ENCODE peak calls at places on chromosomes 3 and 15, in eight cellular contexts. G is Karpas-422, T is cardiac muscle cell, Q is psoas muscle, M is caudate nucleus, C is aorta, S is RWPE1, X is neuronal stem cell. V is an unnamed sample.

GRCh38 chr3:194135806-194136518 is at the start of gene HES1:
- DNase-seq in S (peak), Q (peak), X (peak), C (peak), G (peak), T (peak), M (peak), V (peak)

GRCh38 chr3:136632625-136633081 is 119.5 kb downstream of the STAG1 start:
- DNase-seq in T (no peak), C (no peak), G (peak), S (no peak), Q (no peak), M (no peak), X (no peak), V (no peak)

GRCh38 chr15:97566957-97567356 is 393.5 kb upstream of the ARRDC4 start:
- DNase-seq in X (no peak), G (no peak), Q (no peak), S (peak), C (no peak), M (no peak), T (peak), V (no peak)

GRCh38 chr3:19539488-19540395 is 391.4 kb downstream of the KCNH8 start:
- DNase-seq in G (peak), M (no peak), Q (no peak), C (no peak), T (no peak), S (no peak), X (no peak), V (no peak)

GRCh38 chr15:89794627-89795241 is 18.6 kb downstream of the MESP2 start:
- DNase-seq in G (no peak), M (no peak), X (no peak), S (no peak), Q (no peak), C (peak), T (peak), V (no peak)

GRCh38 chr15:52295421-52295991 is at the start of gene MYO5C:
- DNase-seq in Q (peak), G (no peak), T (peak), X (peak), S (peak), C (peak), M (peak), V (no peak)

GRCh38 chr15:90044191-90044590 is 43.1 kb downstream of the ZNF710 start:
- DNase-seq in Q (peak), X (no peak), T (no peak), G (no peak), S (no peak), C (peak), M (no peak), V (no peak)

GRCh38 chr15:31463521-31464102 is 137.0 kb downstream of the KLF13 start:
- DNase-seq in S (no peak), G (no peak), M (no peak), X (no peak), C (no peak), Q (no peak), T (no peak), V (no peak)

GRCh38 chr15:79682851-79683288 is 213.9 kb downstream of the MTHFS start:
- DNase-seq in S (peak), C (no peak), Q (no peak), T (peak), G (no peak), X (no peak), M (no peak), V (no peak)

GRCh38 chr3:130894873-130895330 is 1.0 kb downstream of the ATP2C1 start:
- DNase-seq in S (no peak), T (peak), X (peak), M (no peak), G (peak), Q (no peak), C (no peak), V (no peak)

GRCh38 chr3:108178676-108179075 is 43.5 kb downstream of the IFT57 start:
- DNase-seq in G (no peak), S (no peak), X (no peak), Q (no peak), C (no peak), T (peak), M (no peak), V (no peak)

GRCh38 chr15:97961067-97961954 is 808 bp downstream of the ARRDC4 start:
- DNase-seq in Q (peak), M (peak), S (peak), G (no peak), X (peak), T (peak), C (peak), V (peak)

GRCh38 chr15:38707802-38708671 is 143.4 kb upstream of the RASGRP1 start:
- DNase-seq in Q (no peak), T (peak), X (peak), G (peak), M (peak), S (peak), C (no peak), V (peak)

GRCh38 chr15:92306662-92307061 is 87.0 kb upstream of the ST8SIA2 start:
- DNase-seq in C (no peak), S (no peak), X (peak), M (no peak), T (peak), G (no peak), Q (no peak), V (no peak)

GRCh38 chr15:95979286-95979685 is 351.2 kb upstream of the NR2F2 start:
- DNase-seq in M (no peak), G (no peak), X (no peak), S (no peak), C (no peak), T (no peak), Q (no peak), V (no peak)

GRCh38 chr15:66369773-66370651 is 13.5 kb upstream of the TIPIN start:
- DNase-seq in M (no peak), X (no peak), S (peak), Q (no peak), C (no peak), T (peak), G (no peak), V (no peak)

GRCh38 chr3:185950720-185951119 is 12.9 kb upstream of the TRA2B start:
- DNase-seq in X (no peak), S (peak), G (no peak), Q (no peak), C (no peak), M (no peak), T (no peak), V (no peak)

GRCh38 chr3:40124918-40125317 is 184.6 kb upstream of the EIF1B start:
- DNase-seq in X (no peak), C (no peak), M (peak), Q (no peak), S (no peak), G (no peak), T (no peak), V (no peak)

GRCh38 chr3:170697803-170698350 is 112.0 kb upstream of the SLC7A14 start:
- DNase-seq in X (no peak), Q (no peak), S (no peak), G (no peak), C (no peak), T (peak), M (no peak), V (no peak)

GRCh38 chr3:157081681-157082210 is 78.2 kb downstream of the CCNL1 start:
- DNase-seq in C (peak), T (peak), M (no peak), S (peak), G (peak), X (peak), Q (peak), V (peak)

GRCh38 chr3:19221081-19221480 is 72.8 kb downstream of the KCNH8 start:
- DNase-seq in C (no peak), T (no peak), S (no peak), M (no peak), Q (no peak), X (no peak), G (no peak), V (no peak)

GRCh38 chr3:177483182-177483967 is 286.1 kb upstream of the TBL1XR1 start:
- DNase-seq in G (no peak), X (no peak), Q (no peak), C (no peak), T (no peak), S (no peak), M (peak), V (no peak)

GRCh38 chr15:98722645-98723044 is 74.3 kb downstream of the IGF1R start:
- DNase-seq in Q (no peak), X (no peak), T (no peak), C (no peak), G (no peak), M (no peak), S (no peak), V (no peak)

GRCh38 chr3:38648659-38649499 is 608 bp downstream of the SCN5A start:
- DNase-seq in C (peak), Q (no peak), T (no peak), S (no peak), X (no peak), G (no peak), M (no peak), V (no peak)

GRCh38 chr15:75639191-75639708 is 774 bp downstream of the IMP3 start:
- DNase-seq in C (no peak), G (no peak), X (no peak), M (no peak), T (peak), Q (no peak), S (no peak), V (no peak)

GRCh38 chr3:143757691-143758090 is 90.6 kb downstream of the SLC9A9 start:
- DNase-seq in C (no peak), T (no peak), X (no peak), S (no peak), Q (no peak), G (no peak), M (no peak), V (no peak)

GRCh38 chr3:195771651-195772300 is 40.0 kb downstream of the MUC4 start:
- DNase-seq in C (peak), X (no peak), S (no peak), Q (no peak), T (no peak), G (no peak), M (no peak), V (no peak)

DNA sequence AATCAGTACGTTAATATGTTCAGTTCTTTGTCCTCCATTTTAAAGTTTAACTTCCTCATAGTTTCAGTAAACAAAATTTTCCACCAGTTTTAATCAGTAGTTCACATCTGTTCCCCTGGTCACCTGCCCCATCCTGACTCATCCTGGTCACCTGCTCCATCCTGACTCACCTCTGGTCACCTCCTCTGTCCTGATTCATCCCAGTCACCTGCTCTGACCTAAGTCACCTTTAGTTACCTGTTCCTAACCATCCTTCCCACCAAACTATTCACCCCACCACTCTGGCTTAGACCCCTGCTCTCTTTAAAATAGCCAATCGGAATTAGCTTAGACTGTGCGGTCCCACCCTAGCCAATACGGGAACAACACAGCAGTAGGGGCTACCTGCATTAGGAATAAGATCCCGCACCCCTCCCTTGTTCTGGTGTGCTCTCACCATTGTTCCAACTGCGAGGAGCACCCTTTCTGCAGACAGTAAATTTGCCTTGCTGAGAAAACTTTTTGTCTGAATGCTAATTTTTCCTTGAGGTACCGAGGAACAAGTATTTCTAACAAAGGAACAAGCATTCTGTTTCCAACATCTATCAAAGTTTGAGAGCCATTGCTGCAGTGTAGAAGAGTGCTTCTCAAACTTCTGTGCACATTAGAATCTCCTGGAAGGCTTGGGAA is 169.3 kb downstream of the ADAMTS17 start:
- DNase-seq in T (no peak), Q (no peak), G (no peak), S (no peak), M (no peak), X (no peak), C (no peak), V (no peak)
- H3K27ac ChIP-seq in T (no peak), Q (no peak), G (no peak), S (no peak), M (no peak), X (no peak), C (no peak), V (no peak)

GRCh38 chr3:87088366-87088983 is 97.5 kb upstream of the VGLL3 start:
- DNase-seq in G (no peak), M (peak), Q (no peak), T (peak), S (no peak), C (peak), X (no peak), V (no peak)

GRCh38 chr3:87084868-87085267 is 93.9 kb upstream of the VGLL3 start:
- DNase-seq in C (no peak), S (no peak), X (no peak), Q (no peak), M (no peak), G (no peak), T (peak), V (no peak)

GRCh38 chr3:87088984-87089841 is 98.3 kb upstream of the VGLL3 start:
- DNase-seq in G (no peak), T (peak), X (no peak), M (peak), S (no peak), C (peak), Q (peak), V (no peak)
- H3K27ac ChIP-seq in G (no peak), T (no peak), X (no peak), M (peak), S (no peak), C (peak), Q (peak), V (no peak)

GRCh38 chr3:154338008-154338407 is 13.7 kb upstream of the DHX36 start:
- DNase-seq in Q (no peak), G (no peak), M (no peak), C (no peak), T (no peak), X (no peak), S (no peak), V (no peak)
- H3K27ac ChIP-seq in Q (no peak), G (no peak), M (peak), C (no peak), T (no peak), X (no peak), S (no peak), V (no peak)

GRCh38 chr15:63517614-63518013 is 13.2 kb downstream of the USP3 start:
- DNase-seq in S (no peak), T (no peak), C (no peak), Q (no peak), G (no peak), X (no peak), M (no peak), V (no peak)

GRCh38 chr15:63517202-63517601 is 12.8 kb downstream of the USP3 start:
- DNase-seq in C (no peak), S (no peak), G (no peak), T (no peak), X (no peak), M (no peak), Q (no peak), V (no peak)

GRCh38 chr15:63519041-63519440 is 14.6 kb downstream of the USP3 start:
- DNase-seq in X (no peak), G (no peak), S (no peak), M (no peak), T (no peak), Q (no peak), C (no peak), V (no peak)

GRCh38 chr15:63521405-63522142 is 17.2 kb downstream of the USP3 start:
- DNase-seq in M (no peak), C (no peak), G (no peak), X (no peak), Q (no peak), S (no peak), T (no peak), V (no peak)

DNA sequence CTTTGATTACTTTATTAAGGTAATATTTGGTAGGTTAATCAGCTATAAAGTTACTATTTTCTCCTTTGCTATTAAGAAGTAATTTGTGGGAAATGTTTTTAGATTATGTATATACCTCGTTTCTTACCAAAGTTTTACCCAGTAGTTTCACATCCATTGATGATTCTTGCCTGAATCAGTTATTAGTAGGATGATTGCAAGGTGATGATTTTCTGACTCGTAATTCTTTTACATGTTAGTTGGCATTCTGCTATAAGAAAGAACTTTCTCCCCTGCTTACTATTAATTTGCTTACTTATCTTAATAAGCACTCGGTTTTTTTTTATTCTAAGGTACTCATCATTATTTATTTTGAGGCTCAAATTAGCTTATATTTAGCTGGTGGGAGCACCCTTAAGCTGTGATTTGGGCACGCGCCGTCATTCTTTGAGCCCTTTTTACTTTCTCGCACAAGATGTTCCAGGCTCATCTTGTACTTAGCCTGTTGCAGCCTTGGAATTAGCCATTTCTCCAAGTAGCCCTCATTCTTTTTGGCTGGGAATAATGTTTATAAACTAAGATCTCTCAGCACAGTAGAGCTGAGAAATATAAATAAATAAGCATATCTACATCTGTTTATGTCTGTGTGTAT is 15.3 kb downstream of the USP3 start:
- DNase-seq in G (no peak), C (no peak), S (no peak), Q (no peak), M (no peak), X (no peak), T (no peak), V (no peak)
- H3K27ac ChIP-seq in G (no peak), C (no peak), S (no peak), Q (no peak), M (no peak), X (no peak), T (no peak), V (no peak)

GRCh38 chr3:44995142-44995770 is 19.2 kb downstream of the EXOSC7 start:
- DNase-seq in M (no peak), T (peak), S (no peak), C (no peak), Q (no peak), X (no peak), G (no peak), V (no peak)
- H3K27ac ChIP-seq in M (peak), T (no peak), S (peak), C (no peak), Q (no peak), X (no peak), G (no peak), V (no peak)

GRCh38 chr3:112470791-112471190 is 28.5 kb downstream of the BTLA start:
- DNase-seq in S (no peak), T (no peak), Q (no peak), M (no peak), G (no peak), C (no peak), X (no peak), V (no peak)
- H3K27ac ChIP-seq in S (no peak), T (no peak), Q (no peak), M (no peak), G (no peak), C (no peak), X (no peak), V (no peak)

GRCh38 chr15:101267320-101268104 is 9.8 kb downstream of the SELENOS start:
- DNase-seq in S (no peak), G (no peak), M (peak), C (peak), T (peak), Q (peak), X (no peak), V (no peak)

GRCh38 chr15:101264011-101264410 is 12.2 kb upstream of the CHSY1 start:
- DNase-seq in Q (no peak), S (no peak), G (no peak), X (no peak), T (peak), C (peak), M (no peak), V (no peak)

GRCh38 chr15:101264911-101265641 is 12.2 kb downstream of the SELENOS start:
- DNase-seq in G (no peak), X (no peak), Q (no peak), T (peak), S (no peak), M (no peak), C (peak), V (no peak)

GRCh38 chr15:101266034-101266433 is 11.3 kb downstream of the SELENOS start:
- DNase-seq in X (no peak), M (no peak), G (no peak), Q (no peak), C (peak), T (peak), S (no peak), V (no peak)

GRCh38 chr15:101266787-101267186 is 10.5 kb downstream of the SELENOS start:
- DNase-seq in Q (no peak), T (no peak), G (no peak), X (no peak), M (no peak), S (no peak), C (peak), V (no peak)
- H3K27ac ChIP-seq in Q (peak), T (peak), G (no peak), X (no peak), M (no peak), S (peak), C (peak), V (peak)

GRCh38 chr3:30702038-30702437 is 95.6 kb downstream of the TGFBR2 start:
- DNase-seq in S (no peak), C (no peak), T (no peak), Q (no peak), M (no peak), G (no peak), X (no peak), V (no peak)
- H3K27ac ChIP-seq in S (no peak), C (no peak), T (no peak), Q (no peak), M (no peak), G (no peak), X (no peak), V (no peak)

GRCh38 chr3:197178998-197179397 is 119.4 kb downstream of the DLG1 start:
- DNase-seq in S (no peak), Q (no peak), M (no peak), G (no peak), C (no peak), T (no peak), X (no peak), V (no peak)

GRCh38 chr3:197186887-197187588 is 111.4 kb downstream of the DLG1 start:
- DNase-seq in C (no peak), T (peak), M (no peak), X (peak), Q (no peak), S (peak), G (peak), V (no peak)

GRCh38 chr3:197183582-197183981 is 114.8 kb downstream of the DLG1 start:
- DNase-seq in Q (peak), M (peak), G (no peak), S (no peak), C (no peak), T (no peak), X (no peak), V (no peak)

DNA sequence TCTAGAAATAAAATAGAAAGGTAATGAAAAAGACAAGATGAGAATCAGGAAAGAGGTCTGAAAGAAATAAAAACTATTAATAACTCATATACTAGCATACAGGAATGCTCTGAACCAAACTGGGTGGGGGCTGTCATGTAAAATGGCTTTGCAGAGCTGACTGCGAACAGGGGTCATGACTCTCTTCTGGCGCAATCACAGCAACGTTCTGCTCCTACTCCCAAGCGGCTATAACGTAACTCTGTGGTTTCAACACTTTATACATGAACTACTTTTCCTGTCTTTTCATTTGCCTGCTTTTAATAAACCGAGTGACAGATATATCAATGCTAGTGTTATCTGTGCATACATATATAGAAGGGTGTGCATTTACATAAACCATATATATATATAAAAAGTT is 116.7 kb downstream of the DLG1 start:
- DNase-seq in C (no peak), M (no peak), S (no peak), G (peak), Q (peak), T (peak), X (no peak), V (no peak)
- H3K27ac ChIP-seq in C (no peak), M (no peak), S (no peak), G (peak), Q (no peak), T (no peak), X (no peak), V (no peak)

V was measured in Peyer's patch.